ENCODE peak calls at places on chromosomes 7 and 10, in four cellular contexts. R is GM20000, W is mucosa of descending colon, Z is fibroblast of lung. X is an unnamed sample.

GRCh38 chr7:111744501-111745155 is 182.3 kb upstream of the IMMP2L start:
- DNase-seq in R (no peak), W (no peak), Z (peak; percentile 78), X (peak; percentile 74)

GRCh38 chr7:114392686-114393085 is 21.9 kb upstream of the FOXP2 start:
- DNase-seq in R (no peak), W (no peak), Z (peak; percentile 67), X (peak; percentile 40)

GRCh38 chr7:4043988-4044387 is 638.1 kb upstream of the FOXK1 start:
- DNase-seq in R (no peak), W (no peak), Z (no peak), X (no peak)

GRCh38 chr10:94780844-94781243 is 18.4 kb downstream of the CYP2C19 start:
- DNase-seq in R (no peak), W (no peak), Z (no peak), X (no peak)

GRCh38 chr7:142308918-142309317 is 51.1 kb upstream of the PRSS58 start:
- DNase-seq in R (no peak), W (no peak), Z (no peak), X (no peak)

GRCh38 chr7:27774717-27775328 is 34.9 kb downstream of the TAX1BP1 start:
- DNase-seq in R (no peak), W (no peak), Z (peak; percentile 19), X (peak; percentile 51)

GRCh38 chr10:100980327-100981110 is 6.8 kb downstream of the MRPL43 start:
- DNase-seq in R (no peak), W (no peak), Z (no peak), X (no peak)

GRCh38 chr7:7772385-7772784 is 54.0 kb upstream of the RPA3 start:
- DNase-seq in R (no peak), W (no peak), Z (peak; percentile 53), X (no peak)

GRCh38 chr7:31172071-31172470 is 120.0 kb downstream of the ADCYAP1R1 start:
- DNase-seq in R (no peak), W (no peak), Z (no peak), X (no peak)

DNA sequence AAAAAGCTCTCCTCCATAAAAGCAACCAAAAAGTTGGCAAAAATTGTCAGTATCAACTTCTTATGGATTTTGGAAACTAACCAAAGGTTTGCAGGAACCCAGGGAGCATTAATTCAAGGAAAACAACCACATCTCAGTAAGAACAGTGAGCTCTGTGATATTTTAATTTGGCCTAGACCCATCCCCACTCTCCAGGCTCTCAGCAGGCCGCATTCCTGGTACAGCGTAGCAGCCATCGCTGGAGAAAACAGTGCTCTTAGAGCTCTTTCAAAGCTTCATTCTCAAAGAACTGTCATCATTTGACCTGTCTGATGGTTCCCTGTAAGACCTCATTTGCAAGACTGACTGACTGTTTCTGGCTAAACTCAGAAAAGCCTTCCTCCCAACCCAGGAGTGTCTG is 81.9 kb downstream of the NUDCD3 start:
- DNase-seq in R (no peak), W (no peak), Z (peak; percentile 18), X (no peak)
- TF ChIP-seq CTCF in R (no peak), W (no peak), Z (no peak), X (no peak)

GRCh38 chr10:110498982-110499795 is 1.5 kb downstream of the DUSP5 start:
- DNase-seq in R (peak; percentile 70), W (peak; percentile 43), Z (peak; percentile 69), X (peak; percentile 72)
- TF ChIP-seq CTCF in R (no peak), W (no peak), Z (peak; percentile 56), X (peak; percentile 62)

GRCh38 chr10:80429521-80429966 is 21.2 kb downstream of the PRXL2A start:
- DNase-seq in R (no peak), W (peak; percentile 71), Z (no peak), X (no peak)
- TF ChIP-seq CTCF in R (no peak), W (no peak), Z (no peak), X (no peak)

GRCh38 chr7:83162402-83163256 is at the start of gene PCLO:
- DNase-seq in R (peak; percentile 61), W (peak; percentile 95), Z (peak; percentile 73), X (peak; percentile 1)
- TF ChIP-seq CTCF in R (no peak), W (no peak), Z (no peak), X (no peak)

GRCh38 chr7:22579961-22580360 is 80.0 kb upstream of the STEAP1B start:
- DNase-seq in R (no peak), W (no peak), Z (no peak), X (no peak)

GRCh38 chr7:22584179-22584578 is 84.2 kb upstream of the STEAP1B start:
- DNase-seq in R (peak; percentile 27), W (no peak), Z (no peak), X (no peak)

GRCh38 chr7:22582860-22583640 is 83.1 kb upstream of the STEAP1B start:
- DNase-seq in R (no peak), W (no peak), Z (peak; percentile 96), X (peak; percentile 97)

GRCh38 chr7:22578048-22578770 is 78.2 kb upstream of the STEAP1B start:
- DNase-seq in R (no peak), W (no peak), Z (peak; percentile 82), X (peak; percentile 94)

GRCh38 chr7:22581099-22581498 is 81.1 kb upstream of the STEAP1B start:
- DNase-seq in R (no peak), W (no peak), Z (peak; percentile 60), X (no peak)
- TF ChIP-seq CTCF in R (no peak), W (no peak), Z (no peak), X (no peak)